ENCODE peak calls at places on chromosomes 13 and 19, in ten cellular contexts. One of them, this sample, is unnamed.

GRCh38 chr13:24995225-24995804 is 100.6 kb upstream of the PABPC3 start:
- DNase-seq in Peyer's patch: peak; percentile 82
- DNase-seq in brain microvascular endothelial cell: peak; percentile 86
- DNase-seq in ascending aorta: peak; percentile 79
- DNase-seq in sigmoid colon: peak; percentile 77
- DNase-seq in right atrium auricular region: no peak
- DNase-seq in heart left ventricle: no peak
- DNase-seq in mammary epithelial cell: peak; percentile 66
- DNase-seq in upper lobe of right lung: no peak
- DNase-seq in astrocyte: peak; percentile 55
- DNase-seq in this sample: peak; percentile 20

GRCh38 chr13:51501096-51501495 is 48.3 kb upstream of the INTS6 start:
- DNase-seq in Peyer's patch: no peak
- DNase-seq in brain microvascular endothelial cell: no peak
- DNase-seq in ascending aorta: no peak
- DNase-seq in sigmoid colon: no peak
- DNase-seq in right atrium auricular region: no peak
- DNase-seq in heart left ventricle: no peak
- DNase-seq in mammary epithelial cell: no peak
- DNase-seq in upper lobe of right lung: no peak
- DNase-seq in astrocyte: no peak
- DNase-seq in this sample: no peak

GRCh38 chr13:29774830-29775229 is 75.6 kb downstream of the UBL3 start:
- DNase-seq in Peyer's patch: no peak
- DNase-seq in brain microvascular endothelial cell: no peak
- DNase-seq in ascending aorta: no peak
- DNase-seq in sigmoid colon: no peak
- DNase-seq in right atrium auricular region: no peak
- DNase-seq in heart left ventricle: no peak
- DNase-seq in mammary epithelial cell: no peak
- DNase-seq in upper lobe of right lung: no peak
- DNase-seq in astrocyte: no peak
- DNase-seq in this sample: no peak

GRCh38 chr19:14385492-14385891 is 4.2 kb downstream of the ADGRE5 start:
- DNase-seq in Peyer's patch: no peak
- DNase-seq in brain microvascular endothelial cell: no peak
- DNase-seq in ascending aorta: no peak
- DNase-seq in sigmoid colon: peak; percentile 61
- DNase-seq in right atrium auricular region: no peak
- DNase-seq in heart left ventricle: no peak
- DNase-seq in mammary epithelial cell: no peak
- DNase-seq in upper lobe of right lung: no peak
- DNase-seq in astrocyte: no peak
- DNase-seq in this sample: no peak

GRCh38 chr13:112731667-112732616 is 42.1 kb downstream of the ATP11A start:
- DNase-seq in Peyer's patch: no peak
- DNase-seq in brain microvascular endothelial cell: no peak
- DNase-seq in ascending aorta: no peak
- DNase-seq in sigmoid colon: no peak
- DNase-seq in right atrium auricular region: no peak
- DNase-seq in heart left ventricle: no peak
- DNase-seq in mammary epithelial cell: no peak
- DNase-seq in upper lobe of right lung: peak; percentile 53
- DNase-seq in astrocyte: no peak
- DNase-seq in this sample: no peak

GRCh38 chr19:42276821-42277220 is 7.8 kb downstream of the CIC start:
- DNase-seq in Peyer's patch: no peak
- DNase-seq in brain microvascular endothelial cell: no peak
- DNase-seq in ascending aorta: no peak
- DNase-seq in sigmoid colon: no peak
- DNase-seq in right atrium auricular region: no peak
- DNase-seq in heart left ventricle: no peak
- DNase-seq in mammary epithelial cell: peak; percentile 74
- DNase-seq in upper lobe of right lung: no peak
- DNase-seq in astrocyte: no peak
- DNase-seq in this sample: no peak

GRCh38 chr19:18379803-18380747 is 5.9 kb upstream of the GDF15 start:
- DNase-seq in Peyer's patch: peak; percentile 90
- DNase-seq in brain microvascular endothelial cell: peak; percentile 43
- DNase-seq in ascending aorta: peak; percentile 95
- DNase-seq in sigmoid colon: peak; percentile 98
- DNase-seq in right atrium auricular region: peak; percentile 96
- DNase-seq in heart left ventricle: peak; percentile 89
- DNase-seq in mammary epithelial cell: peak; percentile 64
- DNase-seq in upper lobe of right lung: peak; percentile 88
- DNase-seq in astrocyte: peak; percentile 89
- DNase-seq in this sample: peak; percentile 87

GRCh38 chr19:16897572-16898056 is 8.8 kb downstream of the F2RL3 start:
- DNase-seq in Peyer's patch: peak; percentile 68
- DNase-seq in brain microvascular endothelial cell: no peak
- DNase-seq in ascending aorta: no peak
- DNase-seq in sigmoid colon: no peak
- DNase-seq in right atrium auricular region: peak; percentile 63
- DNase-seq in heart left ventricle: no peak
- DNase-seq in mammary epithelial cell: no peak
- DNase-seq in upper lobe of right lung: no peak
- DNase-seq in astrocyte: peak; percentile 9
- DNase-seq in this sample: no peak

GRCh38 chr19:15251010-15251748 is 18.9 kb upstream of the EPHX3 start:
- DNase-seq in Peyer's patch: no peak
- DNase-seq in brain microvascular endothelial cell: peak; percentile 86
- DNase-seq in ascending aorta: peak; percentile 90
- DNase-seq in sigmoid colon: no peak
- DNase-seq in right atrium auricular region: peak; percentile 64
- DNase-seq in heart left ventricle: peak; percentile 88
- DNase-seq in mammary epithelial cell: no peak
- DNase-seq in upper lobe of right lung: no peak
- DNase-seq in astrocyte: peak; percentile 85
- DNase-seq in this sample: peak; percentile 42

GRCh38 chr19:31350033-31350692 is 927 bp upstream of the TSHZ3 start:
- DNase-seq in Peyer's patch: no peak
- DNase-seq in brain microvascular endothelial cell: no peak
- DNase-seq in ascending aorta: peak; percentile 70
- DNase-seq in sigmoid colon: peak; percentile 82
- DNase-seq in right atrium auricular region: no peak
- DNase-seq in heart left ventricle: peak; percentile 47
- DNase-seq in mammary epithelial cell: no peak
- DNase-seq in upper lobe of right lung: no peak
- DNase-seq in astrocyte: no peak
- DNase-seq in this sample: no peak

GRCh38 chr13:40116008-40116407 is 460.5 kb downstream of the COG6 start:
- DNase-seq in Peyer's patch: peak; percentile 88
- DNase-seq in brain microvascular endothelial cell: peak; percentile 96
- DNase-seq in ascending aorta: peak; percentile 79
- DNase-seq in sigmoid colon: no peak
- DNase-seq in right atrium auricular region: peak; percentile 86
- DNase-seq in heart left ventricle: peak; percentile 69
- DNase-seq in mammary epithelial cell: peak; percentile 94
- DNase-seq in upper lobe of right lung: no peak
- DNase-seq in astrocyte: peak; percentile 83
- DNase-seq in this sample: no peak

GRCh38 chr19:3852614-3853254 is 16.1 kb downstream of the ZFR2 start:
- DNase-seq in Peyer's patch: peak; percentile 76
- DNase-seq in brain microvascular endothelial cell: peak; percentile 66
- DNase-seq in ascending aorta: no peak
- DNase-seq in sigmoid colon: no peak
- DNase-seq in right atrium auricular region: no peak
- DNase-seq in heart left ventricle: no peak
- DNase-seq in mammary epithelial cell: peak; percentile 95
- DNase-seq in upper lobe of right lung: no peak
- DNase-seq in astrocyte: peak; percentile 81
- DNase-seq in this sample: no peak
- TF ChIP-seq CTCF in Peyer's patch: no peak
- TF ChIP-seq CTCF in brain microvascular endothelial cell: peak; percentile 53
- TF ChIP-seq CTCF in ascending aorta: no peak
- TF ChIP-seq CTCF in sigmoid colon: no peak
- TF ChIP-seq CTCF in right atrium auricular region: no peak
- TF ChIP-seq CTCF in heart left ventricle: no peak
- TF ChIP-seq CTCF in mammary epithelial cell: peak; percentile 68
- TF ChIP-seq CTCF in upper lobe of right lung: peak; percentile 19
- TF ChIP-seq CTCF in astrocyte: no peak
- TF ChIP-seq CTCF in this sample: no peak

DNA sequence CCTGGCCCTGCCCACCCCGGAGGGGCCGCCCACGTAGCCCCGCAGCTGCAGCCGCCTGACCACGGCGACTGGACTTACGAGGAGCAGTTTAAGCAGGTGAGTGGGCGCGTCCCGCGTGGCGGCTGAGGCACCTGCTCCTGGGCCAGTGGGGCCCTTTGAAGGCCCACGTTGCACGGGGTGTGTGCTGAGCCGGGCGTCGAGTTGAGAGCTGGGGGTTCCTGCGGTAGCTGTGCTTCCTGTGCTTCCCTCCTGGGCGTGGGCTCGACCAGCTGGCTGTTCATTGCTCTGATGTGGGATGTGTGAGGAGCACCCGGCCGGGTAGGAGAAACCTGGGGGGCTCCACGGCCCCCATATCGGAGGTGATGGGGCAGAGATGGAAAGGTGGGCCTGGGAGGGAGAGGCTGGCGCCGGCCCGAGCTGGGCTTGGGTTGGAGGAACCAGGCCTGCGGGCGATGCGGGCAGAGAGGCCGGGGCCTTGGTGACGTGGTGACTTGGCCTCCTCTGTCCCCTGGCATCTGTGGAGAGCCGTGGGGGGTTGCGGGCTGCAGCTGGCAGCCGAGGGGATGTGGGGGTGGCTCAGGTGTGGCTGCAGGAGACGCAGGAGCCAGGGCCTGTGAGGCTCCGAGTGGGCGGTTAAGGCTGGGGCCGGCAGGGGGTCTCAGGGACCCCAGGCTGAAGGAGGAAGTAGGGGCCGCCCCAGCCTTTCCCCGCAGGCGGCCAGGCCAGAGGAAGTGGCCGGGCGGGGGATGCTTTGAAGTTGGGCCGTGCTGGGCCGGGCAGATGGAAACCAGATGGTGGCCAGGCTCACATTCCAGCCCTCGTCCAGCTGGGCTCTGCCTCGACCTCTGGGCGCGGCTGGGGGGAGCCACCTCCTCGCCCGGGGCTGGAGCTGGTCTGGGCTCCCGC is 7.1 kb downstream of the ARID3A start:
- DNase-seq in Peyer's patch: peak; percentile 76
- DNase-seq in brain microvascular endothelial cell: peak; percentile 70
- DNase-seq in ascending aorta: peak; percentile 75
- DNase-seq in sigmoid colon: peak; percentile 94
- DNase-seq in right atrium auricular region: peak; percentile 74
- DNase-seq in heart left ventricle: peak; percentile 84
- DNase-seq in mammary epithelial cell: peak; percentile 61
- DNase-seq in upper lobe of right lung: peak; percentile 77
- DNase-seq in astrocyte: peak; percentile 87
- DNase-seq in this sample: peak; percentile 77
- H3K36me3 ChIP-seq in Peyer's patch: no peaks in the 10 kb centered on the region
- H3K36me3 ChIP-seq in brain microvascular endothelial cell: peaks cover 12% of the 10 kb centered on the region
- H3K36me3 ChIP-seq in ascending aorta: no peaks in the 10 kb centered on the region
- H3K36me3 ChIP-seq in sigmoid colon: no peaks in the 10 kb centered on the region
- H3K36me3 ChIP-seq in right atrium auricular region: no peaks in the 10 kb centered on the region
- H3K36me3 ChIP-seq in heart left ventricle: peaks cover 9% of the 10 kb centered on the region
- H3K36me3 ChIP-seq in mammary epithelial cell: no peaks in the 10 kb centered on the region
- H3K36me3 ChIP-seq in upper lobe of right lung: peaks cover 8% of the 10 kb centered on the region
- H3K36me3 ChIP-seq in astrocyte: peaks cover 2% of the 10 kb centered on the region
- H3K36me3 ChIP-seq in this sample: peaks cover 21% of the 10 kb centered on the region

DNA sequence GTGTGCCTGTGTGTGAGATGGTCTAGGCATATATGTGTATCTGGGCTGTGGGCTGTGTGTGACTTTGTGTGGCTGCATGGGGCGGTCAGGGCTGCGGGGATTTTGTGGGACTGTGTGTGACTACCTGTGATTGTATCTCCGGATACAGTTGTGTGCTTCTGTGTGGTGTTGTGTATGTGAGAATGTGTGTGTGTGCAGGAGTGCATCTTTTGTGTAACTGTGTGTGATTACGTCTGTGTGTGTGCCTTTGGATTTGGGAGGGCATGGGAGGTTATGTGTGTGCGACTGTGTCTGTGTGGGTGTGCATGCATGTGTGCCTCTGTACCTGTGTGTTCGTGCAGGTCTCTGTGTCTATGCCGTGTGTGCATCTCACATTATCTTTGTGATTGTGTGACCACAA is 7.4 kb downstream of the EHD2 start:
- DNase-seq in Peyer's patch: no peak
- DNase-seq in brain microvascular endothelial cell: no peak
- DNase-seq in ascending aorta: no peak
- DNase-seq in sigmoid colon: no peak
- DNase-seq in right atrium auricular region: no peak
- DNase-seq in heart left ventricle: no peak
- DNase-seq in mammary epithelial cell: no peak
- DNase-seq in upper lobe of right lung: no peak
- DNase-seq in astrocyte: no peak
- DNase-seq in this sample: no peak
- H3K4me3 ChIP-seq in Peyer's patch: no peak overlapping the region
- H3K4me3 ChIP-seq in brain microvascular endothelial cell: no peak overlapping the region
- H3K4me3 ChIP-seq in ascending aorta: no peak overlapping the region
- H3K4me3 ChIP-seq in sigmoid colon: no peak overlapping the region
- H3K4me3 ChIP-seq in right atrium auricular region: no peak overlapping the region
- H3K4me3 ChIP-seq in heart left ventricle: peak overlapping the region; percentile 30
- H3K4me3 ChIP-seq in mammary epithelial cell: no peak overlapping the region
- H3K4me3 ChIP-seq in upper lobe of right lung: no peak overlapping the region
- H3K4me3 ChIP-seq in astrocyte: no peak overlapping the region
- H3K4me3 ChIP-seq in this sample: peak overlapping the region; percentile 3

DNA sequence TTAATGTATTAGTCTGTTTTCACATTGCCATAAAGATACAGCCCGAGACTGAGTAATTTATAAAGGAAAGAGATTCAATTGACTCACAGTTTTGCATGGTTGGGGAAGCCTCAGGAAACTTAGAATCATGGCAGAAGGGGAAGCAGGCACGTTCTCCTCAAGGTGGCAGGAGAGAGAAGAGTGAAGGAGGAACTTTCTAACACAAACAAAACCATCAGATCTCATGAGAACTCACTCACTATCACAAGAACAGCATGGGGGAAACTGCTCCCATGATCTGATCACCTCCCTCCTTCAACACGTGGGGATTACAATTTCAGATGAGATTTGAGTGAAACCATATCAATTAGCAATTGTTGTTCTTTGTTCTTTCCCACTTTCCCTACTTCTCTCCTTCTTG is 689.0 kb upstream of the SLITRK1 start:
- DNase-seq in Peyer's patch: no peak
- DNase-seq in brain microvascular endothelial cell: no peak
- DNase-seq in ascending aorta: no peak
- DNase-seq in sigmoid colon: no peak
- DNase-seq in right atrium auricular region: no peak
- DNase-seq in heart left ventricle: no peak
- DNase-seq in mammary epithelial cell: no peak
- DNase-seq in upper lobe of right lung: no peak
- DNase-seq in astrocyte: no peak
- DNase-seq in this sample: no peak
- TF ChIP-seq CTCF in Peyer's patch: no peak
- TF ChIP-seq CTCF in brain microvascular endothelial cell: peak; percentile 18
- TF ChIP-seq CTCF in ascending aorta: no peak
- TF ChIP-seq CTCF in sigmoid colon: no peak
- TF ChIP-seq CTCF in right atrium auricular region: no peak
- TF ChIP-seq CTCF in heart left ventricle: no peak
- TF ChIP-seq CTCF in mammary epithelial cell: peak; percentile 6
- TF ChIP-seq CTCF in upper lobe of right lung: no peak
- TF ChIP-seq CTCF in astrocyte: no peak
- TF ChIP-seq CTCF in this sample: no peak

This sample was measured in BJ.